ENCODE peak calls at places on chromosomes 11 and 22, in nine cellular contexts. J is activated CD4-positive, alpha-beta T cell treated with anti-CD3 and anti-CD28 coated beads, Interleukin-2, amount 10 ng/mL, durations not matched to agents 7 days and 5 days; A is prostate gland; Q is naive thymus-derived CD4-positive, alpha-beta T cell; K is iris pigment epithelial cell; F is nephron progenitor cell; B is GM19239; Z is fibroblast of the conjunctiva; N is adipocyte. D is an unnamed sample.

GRCh38 chr11:848988-849824 is 6.6 kb downstream of the TSPAN4 start:
- DNase-seq in A (no peak), J (peak), B (no peak), Z (no peak), F (peak), K (no peak), Q (no peak), N (peak), D (peak)

GRCh38 chr22:19701420-19702145 is 12.7 kb upstream of the SEPTIN5 start:
- DNase-seq in N (no peak), A (no peak), J (no peak), B (no peak), Q (no peak), Z (no peak), K (no peak), F (no peak), D (no peak)

GRCh38 chr22:34841321-34841901 is 224.5 kb upstream of the ISX start:
- DNase-seq in N (no peak), J (no peak), F (no peak), Q (no peak), Z (no peak), A (no peak), K (no peak), B (no peak), D (no peak)

GRCh38 chr11:72446929-72447753 is 12.8 kb upstream of the CLPB start:
- DNase-seq in Z (peak), B (peak), Q (peak), A (peak), N (peak), K (peak), F (no peak), J (peak), D (no peak)

GRCh38 chr11:75719089-75719638 is 1.5 kb downstream of the MOGAT2 start:
- DNase-seq in N (no peak), Z (no peak), Q (no peak), J (no peak), F (no peak), B (no peak), K (peak), A (peak), D (no peak)

GRCh38 chr11:62842171-62842717 is 2.9 kb upstream of the WDR74 start:
- DNase-seq in F (peak), J (peak), K (peak), A (no peak), Q (no peak), N (peak), B (no peak), Z (no peak), D (peak)

GRCh38 chr11:104663190-104664140 is 234.8 kb downstream of the CASP12 start:
- DNase-seq in J (no peak), A (peak), K (peak), Z (no peak), Q (no peak), N (no peak), B (no peak), F (no peak), D (no peak)

GRCh38 chr11:14969922-14970323 is 2.2 kb downstream of the CALCA start:
- DNase-seq in F (peak), J (peak), Q (peak), Z (no peak), A (no peak), K (peak), B (no peak), N (no peak), D (peak)

GRCh38 chr22:33328789-33329296 is 270.7 kb upstream of the SYN3 start:
- DNase-seq in J (no peak), Z (no peak), N (peak), K (peak), A (no peak), B (no peak), F (no peak), Q (no peak), D (no peak)